ENCODE peak calls at places on chromosomes 11 and 22, in ten cellular contexts. F is NCI-H510A treated with DMSO at 0.1 percent for 48 hours; P is naive thymus-derived CD8-positive, alpha-beta T cell; Q is EH; Y is pancreas; A is psoas muscle; J is A172; M is fibroblast of gingiva; I is Peyer's patch; H is lung. W is an unnamed sample.

GRCh38 chr22:36239150-36239400 is 252 bp downstream of the APOL2 start:
- DNase-seq in J (no peak), I (no peak), A (peak), F (no peak), M (no peak), Y (no peak), P (no peak), Q (no peak), H (no peak), W (no peak)

GRCh38 chr11:67416416-67417335 is 1.2 kb downstream of the CARNS1 start:
- DNase-seq in J (peak), I (no peak), F (peak), Q (peak), M (peak), H (peak), Y (no peak), P (peak), A (no peak), W (peak)

GRCh38 chr11:114821626-114822025 is 143.3 kb downstream of the NXPE2 start:
- DNase-seq in F (peak), Q (no peak), H (no peak), Y (no peak), A (no peak), M (no peak), P (no peak), J (no peak), I (no peak), W (no peak)

GRCh38 chr11:1574256-1575242 is 2.5 kb upstream of the DUSP8 start:
- DNase-seq in M (peak), J (peak), A (no peak), Y (peak), I (peak), Q (peak), F (peak), H (no peak), P (peak), W (peak)

GRCh38 chr11:120335596-120335927 is 651 bp upstream of the ARHGEF12 start:
- DNase-seq in I (no peak), P (no peak), H (no peak), M (no peak), Q (no peak), F (peak), A (no peak), J (no peak), Y (peak), W (no peak)

GRCh38 chr22:47197735-47198500 is 435.5 kb downstream of the TBC1D22A start:
- DNase-seq in Q (no peak), M (no peak), A (no peak), J (no peak), I (no peak), F (no peak), Y (no peak), H (no peak), P (no peak), W (no peak)

GRCh38 chr11:128515086-128515485 is 72.3 kb downstream of the ETS1 start:
- DNase-seq in M (no peak), F (no peak), P (no peak), H (no peak), Q (no peak), I (no peak), Y (no peak), J (no peak), A (no peak), W (peak)

GRCh38 chr11:77046060-77046501 is 11.9 kb downstream of the B3GNT6 start:
- DNase-seq in Y (peak), H (peak), Q (peak), A (no peak), F (peak), J (no peak), I (peak), P (peak), M (no peak), W (peak)

GRCh38 chr11:198236-198806 is 5.4 kb downstream of the SCGB1C1 start:
- DNase-seq in A (no peak), H (peak), F (no peak), M (no peak), P (no peak), Y (no peak), I (peak), J (no peak), Q (no peak), W (no peak)

GRCh38 chr11:111310088-111310487 is 11.7 kb downstream of the POU2AF3 start:
- DNase-seq in M (no peak), I (no peak), Q (no peak), F (peak), A (no peak), H (no peak), J (no peak), Y (no peak), P (no peak), W (no peak)

W was measured in CD4-positive, CD25-positive, alpha-beta regulatory T cell.